ENCODE peak calls at places on chromosomes 6 and 20, in four cellular contexts. Y is Peyer's patch; F is endodermal cell; S is CD8-positive, alpha-beta memory T cell. L is an unnamed sample. For H3K4me1, the result is how much of the 10 kb centered on the place peaks cover.

GRCh38 chr6:33428219-33428890 is 8.5 kb downstream of the SYNGAP1 start:
- DNase-seq in F (peak), S (no peak), Y (no peak), L (peak)

GRCh38 chr20:50746138-50746940 is 15.0 kb downstream of the PARD6B start:
- DNase-seq in S (no peak), F (peak), Y (no peak), L (peak)

GRCh38 chr6:72969666-72970065 is 255.6 kb downstream of the KHDC1L start:
- DNase-seq in S (no peak), Y (no peak), F (no peak), L (no peak)

GRCh38 chr20:25540273-25540672 is 45.1 kb downstream of the NINL start:
- DNase-seq in Y (no peak), F (peak), S (no peak), L (peak)

GRCh38 chr6:79426625-79427278 is 110.5 kb downstream of the LCA5 start:
- DNase-seq in S (no peak), F (no peak), Y (no peak), L (no peak)

GRCh38 chr6:151191477-151191995 is 48.2 kb upstream of the AKAP12 start:
- DNase-seq in S (no peak), F (peak), Y (no peak), L (no peak)

GRCh38 chr6:76682842-76683241 is 610.4 kb upstream of the IMPG1 start:
- DNase-seq in F (no peak), Y (no peak), S (no peak), L (peak)

GRCh38 chr6:106688177-106688951 is 59.0 kb downstream of the QRSL1 start:
- DNase-seq in F (no peak), S (no peak), Y (no peak), L (peak)

GRCh38 chr6:16576391-16577368 is 184.6 kb downstream of the ATXN1 start:
- DNase-seq in S (no peak), F (no peak), Y (no peak), L (peak)

GRCh38 chr6:42230320-42231034 is 12.8 kb upstream of the MRPS10 start:
- DNase-seq in F (peak), Y (no peak), S (no peak), L (no peak)

GRCh38 chr6:108654465-108655106 is 93.9 kb downstream of the FOXO3 start:
- DNase-seq in Y (no peak), S (no peak), F (no peak), L (no peak)

GRCh38 chr20:17026346-17026745 is 200.5 kb upstream of the PCSK2 start:
- DNase-seq in Y (no peak), S (no peak), F (no peak), L (no peak)

GRCh38 chr20:63206878-63207277 is 9.1 kb downstream of the YTHDF1 start:
- DNase-seq in S (no peak), F (no peak), Y (no peak), L (no peak)

GRCh38 chr20:64038252-64038578 is 2.2 kb downstream of the C20orf204 start:
- DNase-seq in Y (no peak), F (peak), S (no peak), L (no peak)

GRCh38 chr20:62804021-62804631 is 509 bp upstream of the OGFR start:
- DNase-seq in F (no peak), Y (no peak), S (no peak), L (no peak)

GRCh38 chr6:40555092-40555491 is 32.1 kb downstream of the LRFN2 start:
- DNase-seq in Y (no peak), S (no peak), F (no peak), L (no peak)

GRCh38 chr6:139927236-139927635 is 552.8 kb upstream of the CITED2 start:
- DNase-seq in F (no peak), Y (no peak), S (no peak), L (no peak)

GRCh38 chr20:14481863-14482262 is 144.5 kb upstream of the FLRT3 start:
- DNase-seq in Y (no peak), F (no peak), S (no peak), L (no peak)

GRCh38 chr6:100099189-100100074 is 105.4 kb upstream of the MCHR2 start:
- DNase-seq in Y (no peak), S (no peak), F (no peak), L (peak)

GRCh38 chr6:157510329-157511188 is 129.6 kb downstream of the ZDHHC14 start:
- DNase-seq in S (no peak), Y (no peak), F (no peak), L (no peak)

DNA sequence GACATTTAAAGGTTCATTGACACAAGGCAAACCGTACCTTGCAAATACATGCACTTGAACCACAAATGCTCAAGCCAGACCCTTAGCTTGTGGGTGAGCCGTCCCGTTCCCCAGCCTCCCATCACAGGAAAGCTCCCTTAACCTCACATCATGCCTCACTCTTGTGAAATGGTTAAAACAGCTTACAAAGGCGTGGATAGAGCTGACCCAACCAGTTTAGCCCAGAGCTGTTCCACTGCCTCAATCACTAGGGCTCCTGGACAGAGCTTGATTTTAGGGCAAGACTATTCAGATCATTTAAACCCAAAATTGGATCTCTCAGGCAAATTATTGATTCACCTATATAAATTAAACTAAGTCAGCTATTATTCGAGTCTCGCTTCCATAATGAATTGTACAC is 229.6 kb upstream of the TAB2 start:
- DNase-seq in Y (no peak), S (no peak), F (no peak), L (no peak)
- H3K4me1 ChIP-seq in Y (under half), S (under half), F (under half), L (under half)

GRCh38 chr6:37551867-37552266 is 52.2 kb upstream of the CCDC167 start:
- DNase-seq in F (no peak), S (no peak), Y (no peak), L (no peak)
- H3K4me1 ChIP-seq in F (under half), S (under half), Y (under half), L (under half)

GRCh38 chr20:21229163-21229562 is 74.0 kb upstream of the XRN2 start:
- DNase-seq in F (no peak), S (no peak), Y (no peak), L (no peak)

GRCh38 chr20:21230686-21231085 is 72.4 kb upstream of the XRN2 start:
- DNase-seq in F (no peak), Y (no peak), S (no peak), L (no peak)

GRCh38 chr20:21232546-21233280 is 70.4 kb upstream of the XRN2 start:
- DNase-seq in Y (no peak), F (no peak), S (no peak), L (no peak)

GRCh38 chr20:21228511-21228910 is 74.6 kb upstream of the XRN2 start:
- DNase-seq in F (no peak), Y (no peak), S (no peak), L (no peak)

GRCh38 chr20:21230220-21230619 is 72.9 kb upstream of the XRN2 start:
- DNase-seq in S (no peak), Y (no peak), F (no peak), L (no peak)
- H3K4me1 ChIP-seq in S (under half), Y (under half), F (under half), L (under half)

GRCh38 chr6:7240351-7240750 is 72.6 kb downstream of the SSR1 start:
- DNase-seq in S (no peak), Y (no peak), F (no peak), L (no peak)

GRCh38 chr6:7238900-7239589 is 74.0 kb downstream of the SSR1 start:
- DNase-seq in F (peak), S (peak), Y (peak), L (peak)

GRCh38 chr6:7237653-7238190 is 75.3 kb downstream of the SSR1 start:
- DNase-seq in F (peak), Y (no peak), S (no peak), L (no peak)

GRCh38 chr6:7239590-7239948 is 73.4 kb downstream of the SSR1 start:
- DNase-seq in S (no peak), F (no peak), Y (no peak), L (no peak)

GRCh38 chr6:7238526-7238899 is 74.5 kb downstream of the SSR1 start:
- DNase-seq in S (no peak), Y (no peak), F (no peak), L (no peak)
- H3K4me1 ChIP-seq in S (under half), Y (under half), F (under half), L (under half)

DNA sequence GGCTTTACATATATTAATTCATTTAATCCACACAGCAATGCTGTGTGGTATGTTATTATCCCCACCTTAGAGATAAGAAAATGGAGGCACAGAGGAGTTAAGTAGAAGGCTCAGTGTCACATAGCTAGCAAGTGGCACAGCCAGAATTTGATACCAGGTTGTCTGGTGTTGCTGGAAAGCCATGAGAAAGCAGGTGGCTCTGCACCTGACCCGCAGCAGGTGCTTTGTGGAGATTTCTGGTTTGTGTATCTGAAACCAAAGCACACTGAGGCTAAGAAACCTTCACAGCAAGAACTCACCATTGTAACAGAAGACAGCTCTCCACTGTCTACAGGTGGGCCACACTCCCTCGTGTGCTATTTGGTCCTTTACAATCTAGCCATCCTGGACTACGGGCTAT is 7.5 kb downstream of the ELMO2 start:
- DNase-seq in F (peak), S (no peak), Y (no peak), L (no peak)
- H3K4me1 ChIP-seq in F (under half), S (half or more), Y (half or more), L (under half)

GRCh38 chr6:138504764-138505689 is 5.7 kb upstream of the NHSL1 start:
- DNase-seq in F (peak), S (no peak), Y (no peak), L (peak)
- H3K4me1 ChIP-seq in F (under half), S (under half), Y (under half), L (under half)

L was measured in small intestine.